ENCODE peak calls at places on chromosomes 6 and 20, in five cellular contexts. G, X, F, I and J are unnamed samples.

GRCh38 chr20:58787211-58788067 is 63.3 kb downstream of the GNAS-AS1 start:
- DNase-seq in I (no peak), F (no peak), X (no peak), G (no peak), J (no peak)

GRCh38 chr6:55652429-55652828 is 73.4 kb upstream of the HMGCLL1 start:
- DNase-seq in F (no peak), G (no peak), X (no peak), I (no peak), J (no peak)

GRCh38 chr6:126919947-126920346 is 198.5 kb upstream of the RSPO3 start:
- DNase-seq in G (no peak), I (no peak), F (peak), X (peak), J (peak)

GRCh38 chr20:19212524-19213502 is at the start of gene SLC24A3:
- DNase-seq in F (peak), X (peak), G (peak), I (peak), J (peak)

GRCh38 chr20:1579488-1579887 is 22.0 kb upstream of the SIRPD start:
- DNase-seq in G (no peak), X (no peak), F (no peak), I (no peak), J (no peak)

GRCh38 chr20:59955131-59955796 is 3.0 kb upstream of the CDH26 start:
- DNase-seq in F (no peak), X (peak), I (no peak), G (no peak), J (peak)

GRCh38 chr6:20169786-20170185 is 42.5 kb downstream of the MBOAT1 start:
- DNase-seq in F (no peak), X (no peak), I (no peak), G (no peak), J (no peak)

GRCh38 chr20:54263266-54263665 is 55.4 kb downstream of the PFDN4 start:
- DNase-seq in F (no peak), I (no peak), G (no peak), X (no peak), J (no peak)

GRCh38 chr20:61569836-61570235 is 317.8 kb downstream of the CDH4 start:
- DNase-seq in G (no peak), I (no peak), X (no peak), F (no peak), J (no peak)

GRCh38 chr6:106347219-106347618 is 13.3 kb upstream of the CRYBG1 start:
- DNase-seq in G (no peak), X (no peak), F (no peak), I (no peak), J (no peak)

GRCh38 chr6:125867483-125867935 is 76.7 kb downstream of the NCOA7 start:
- DNase-seq in I (no peak), X (peak), F (no peak), G (no peak), J (peak)

GRCh38 chr6:102619585-102619984 is 1226.1 kb downstream of the GRIK2 start:
- DNase-seq in G (no peak), F (no peak), I (no peak), X (peak), J (peak)

GRCh38 chr6:43627008-43627825 is 1.8 kb downstream of the GTPBP2 start:
- DNase-seq in F (peak), I (peak), X (peak), G (peak), J (peak)